ENCODE peak calls at places on chromosomes 5 and 9, in five cellular contexts. One of them, this sample, is unnamed.

GRCh38 chr9:89594811-89595550 is 9.8 kb upstream of the GADD45G start:
- DNase-seq in activated T-cell treated with anti-CD3 and anti-CD28 coated beads for 4 hours: no peak
- DNase-seq in HuH-7: no peak
- DNase-seq in fibroblast of the conjunctiva: no peak
- DNase-seq in SK-N-SH: no peak
- DNase-seq in this sample: peak

GRCh38 chr5:140205952-140206351 is 31.0 kb downstream of the CYSTM1 start:
- DNase-seq in activated T-cell treated with anti-CD3 and anti-CD28 coated beads for 4 hours: no peak
- DNase-seq in HuH-7: no peak
- DNase-seq in fibroblast of the conjunctiva: no peak
- DNase-seq in SK-N-SH: no peak
- DNase-seq in this sample: no peak

GRCh38 chr5:114360362-114360761 is 1.5 kb upstream of the KCNN2 start:
- DNase-seq in activated T-cell treated with anti-CD3 and anti-CD28 coated beads for 4 hours: no peak
- DNase-seq in HuH-7: no peak
- DNase-seq in fibroblast of the conjunctiva: no peak
- DNase-seq in SK-N-SH: no peak
- DNase-seq in this sample: no peak

GRCh38 chr5:17156463-17156862 is 61.0 kb upstream of the BASP1 start:
- DNase-seq in activated T-cell treated with anti-CD3 and anti-CD28 coated beads for 4 hours: no peak
- DNase-seq in HuH-7: no peak
- DNase-seq in fibroblast of the conjunctiva: no peak
- DNase-seq in SK-N-SH: no peak
- DNase-seq in this sample: no peak

GRCh38 chr9:128101690-128102089 is 25.8 kb downstream of the PTGES2 start:
- DNase-seq in activated T-cell treated with anti-CD3 and anti-CD28 coated beads for 4 hours: no peak
- DNase-seq in HuH-7: no peak
- DNase-seq in fibroblast of the conjunctiva: no peak
- DNase-seq in SK-N-SH: no peak
- DNase-seq in this sample: no peak

GRCh38 chr5:67648201-67648671 is 451.6 kb upstream of the CD180 start:
- DNase-seq in activated T-cell treated with anti-CD3 and anti-CD28 coated beads for 4 hours: no peak
- DNase-seq in HuH-7: no peak
- DNase-seq in fibroblast of the conjunctiva: peak
- DNase-seq in SK-N-SH: no peak
- DNase-seq in this sample: no peak

GRCh38 chr9:83971485-83971884 is 8.5 kb downstream of the HNRNPK start:
- DNase-seq in activated T-cell treated with anti-CD3 and anti-CD28 coated beads for 4 hours: no peak
- DNase-seq in HuH-7: no peak
- DNase-seq in fibroblast of the conjunctiva: no peak
- DNase-seq in SK-N-SH: no peak
- DNase-seq in this sample: no peak

GRCh38 chr5:43967165-43967564 is 364.2 kb downstream of the NNT start:
- DNase-seq in activated T-cell treated with anti-CD3 and anti-CD28 coated beads for 4 hours: no peak
- DNase-seq in HuH-7: no peak
- DNase-seq in fibroblast of the conjunctiva: peak
- DNase-seq in SK-N-SH: no peak
- DNase-seq in this sample: no peak

GRCh38 chr5:131627466-131627865 is 7.6 kb downstream of the RAPGEF6 start:
- DNase-seq in activated T-cell treated with anti-CD3 and anti-CD28 coated beads for 4 hours: no peak
- DNase-seq in HuH-7: no peak
- DNase-seq in fibroblast of the conjunctiva: no peak
- DNase-seq in SK-N-SH: no peak
- DNase-seq in this sample: no peak

GRCh38 chr9:94918038-94918753 is 191.7 kb downstream of the AOPEP start:
- DNase-seq in activated T-cell treated with anti-CD3 and anti-CD28 coated beads for 4 hours: no peak
- DNase-seq in HuH-7: no peak
- DNase-seq in fibroblast of the conjunctiva: no peak
- DNase-seq in SK-N-SH: no peak
- DNase-seq in this sample: no peak

GRCh38 chr5:122816726-122817125 is 28.7 kb upstream of the SNX24 start:
- DNase-seq in activated T-cell treated with anti-CD3 and anti-CD28 coated beads for 4 hours: no peak
- DNase-seq in HuH-7: no peak
- DNase-seq in fibroblast of the conjunctiva: no peak
- DNase-seq in SK-N-SH: peak
- DNase-seq in this sample: no peak

GRCh38 chr5:117604845-117605244 is 1030.2 kb upstream of the SEMA6A start:
- DNase-seq in activated T-cell treated with anti-CD3 and anti-CD28 coated beads for 4 hours: no peak
- DNase-seq in HuH-7: no peak
- DNase-seq in fibroblast of the conjunctiva: no peak
- DNase-seq in SK-N-SH: no peak
- DNase-seq in this sample: no peak

GRCh38 chr5:159149085-159149484 is 49.4 kb upstream of the EBF1 start:
- DNase-seq in activated T-cell treated with anti-CD3 and anti-CD28 coated beads for 4 hours: no peak
- DNase-seq in HuH-7: no peak
- DNase-seq in fibroblast of the conjunctiva: no peak
- DNase-seq in SK-N-SH: no peak
- DNase-seq in this sample: no peak

GRCh38 chr5:21810737-21811316 is 1042.3 kb downstream of the CDH12 start:
- DNase-seq in activated T-cell treated with anti-CD3 and anti-CD28 coated beads for 4 hours: no peak
- DNase-seq in HuH-7: no peak
- DNase-seq in fibroblast of the conjunctiva: peak
- DNase-seq in SK-N-SH: no peak
- DNase-seq in this sample: no peak

GRCh38 chr9:5459289-5459829 is 9.0 kb downstream of the CD274 start:
- DNase-seq in activated T-cell treated with anti-CD3 and anti-CD28 coated beads for 4 hours: no peak
- DNase-seq in HuH-7: no peak
- DNase-seq in fibroblast of the conjunctiva: no peak
- DNase-seq in SK-N-SH: no peak
- DNase-seq in this sample: no peak

GRCh38 chr5:115589043-115589442 is 13.2 kb downstream of the TICAM2 start:
- DNase-seq in activated T-cell treated with anti-CD3 and anti-CD28 coated beads for 4 hours: no peak
- DNase-seq in HuH-7: no peak
- DNase-seq in fibroblast of the conjunctiva: no peak
- DNase-seq in SK-N-SH: no peak
- DNase-seq in this sample: no peak

GRCh38 chr5:78586251-78586650 is 62.3 kb downstream of the LHFPL2 start:
- DNase-seq in activated T-cell treated with anti-CD3 and anti-CD28 coated beads for 4 hours: no peak
- DNase-seq in HuH-7: no peak
- DNase-seq in fibroblast of the conjunctiva: peak
- DNase-seq in SK-N-SH: no peak
- DNase-seq in this sample: no peak

GRCh38 chr9:134324359-134325095 is 1.7 kb upstream of the RXRA start:
- DNase-seq in activated T-cell treated with anti-CD3 and anti-CD28 coated beads for 4 hours: no peak
- DNase-seq in HuH-7: no peak
- DNase-seq in fibroblast of the conjunctiva: no peak
- DNase-seq in SK-N-SH: no peak
- DNase-seq in this sample: no peak

GRCh38 chr5:121315786-121316185 is 535.9 kb upstream of the FTMT start:
- DNase-seq in activated T-cell treated with anti-CD3 and anti-CD28 coated beads for 4 hours: no peak
- DNase-seq in HuH-7: no peak
- DNase-seq in fibroblast of the conjunctiva: no peak
- DNase-seq in SK-N-SH: no peak
- DNase-seq in this sample: no peak

GRCh38 chr5:117888688-117889087 is 1099.7 kb downstream of the DTWD2 start:
- DNase-seq in activated T-cell treated with anti-CD3 and anti-CD28 coated beads for 4 hours: no peak
- DNase-seq in HuH-7: no peak
- DNase-seq in fibroblast of the conjunctiva: no peak
- DNase-seq in SK-N-SH: no peak
- DNase-seq in this sample: peak

GRCh38 chr5:38574009-38574408 is 17.6 kb upstream of the LIFR start:
- DNase-seq in activated T-cell treated with anti-CD3 and anti-CD28 coated beads for 4 hours: no peak
- DNase-seq in HuH-7: no peak
- DNase-seq in fibroblast of the conjunctiva: no peak
- DNase-seq in SK-N-SH: no peak
- DNase-seq in this sample: no peak

GRCh38 chr9:811101-811531 is 30.4 kb upstream of the DMRT1 start:
- DNase-seq in activated T-cell treated with anti-CD3 and anti-CD28 coated beads for 4 hours: no peak
- DNase-seq in HuH-7: no peak
- DNase-seq in fibroblast of the conjunctiva: no peak
- DNase-seq in SK-N-SH: no peak
- DNase-seq in this sample: no peak

GRCh38 chr5:143014017-143014651 is 244.0 kb downstream of the ARHGAP26 start:
- DNase-seq in activated T-cell treated with anti-CD3 and anti-CD28 coated beads for 4 hours: no peak
- DNase-seq in HuH-7: peak
- DNase-seq in fibroblast of the conjunctiva: no peak
- DNase-seq in SK-N-SH: peak
- DNase-seq in this sample: no peak

GRCh38 chr5:131324311-131324710 is 60.5 kb downstream of the CDC42SE2 start:
- DNase-seq in activated T-cell treated with anti-CD3 and anti-CD28 coated beads for 4 hours: no peak
- DNase-seq in HuH-7: no peak
- DNase-seq in fibroblast of the conjunctiva: no peak
- DNase-seq in SK-N-SH: no peak
- DNase-seq in this sample: no peak

GRCh38 chr9:37965116-37965515 is 61.2 kb upstream of the SLC25A51 start:
- DNase-seq in activated T-cell treated with anti-CD3 and anti-CD28 coated beads for 4 hours: no peak
- DNase-seq in HuH-7: no peak
- DNase-seq in fibroblast of the conjunctiva: no peak
- DNase-seq in SK-N-SH: no peak
- DNase-seq in this sample: no peak

GRCh38 chr5:158514353-158514960 is 585.3 kb downstream of the EBF1 start:
- DNase-seq in activated T-cell treated with anti-CD3 and anti-CD28 coated beads for 4 hours: no peak
- DNase-seq in HuH-7: no peak
- DNase-seq in fibroblast of the conjunctiva: peak
- DNase-seq in SK-N-SH: no peak
- DNase-seq in this sample: no peak

GRCh38 chr5:133688386-133688785 is 76.0 kb upstream of the FSTL4 start:
- DNase-seq in activated T-cell treated with anti-CD3 and anti-CD28 coated beads for 4 hours: no peak
- DNase-seq in HuH-7: no peak
- DNase-seq in fibroblast of the conjunctiva: no peak
- DNase-seq in SK-N-SH: no peak
- DNase-seq in this sample: no peak

GRCh38 chr9:107868166-107868565 is 378.6 kb upstream of the KLF4 start:
- DNase-seq in activated T-cell treated with anti-CD3 and anti-CD28 coated beads for 4 hours: no peak
- DNase-seq in HuH-7: no peak
- DNase-seq in fibroblast of the conjunctiva: no peak
- DNase-seq in SK-N-SH: no peak
- DNase-seq in this sample: no peak

GRCh38 chr5:178417391-178417811 is 172.8 kb downstream of the COL23A1 start:
- DNase-seq in activated T-cell treated with anti-CD3 and anti-CD28 coated beads for 4 hours: no peak
- DNase-seq in HuH-7: no peak
- DNase-seq in fibroblast of the conjunctiva: no peak
- DNase-seq in SK-N-SH: peak
- DNase-seq in this sample: no peak

GRCh38 chr5:133220851-133221674 is 169.2 kb downstream of the HSPA4 start:
- DNase-seq in activated T-cell treated with anti-CD3 and anti-CD28 coated beads for 4 hours: no peak
- DNase-seq in HuH-7: no peak
- DNase-seq in fibroblast of the conjunctiva: no peak
- DNase-seq in SK-N-SH: no peak
- DNase-seq in this sample: no peak

GRCh38 chr5:103445426-103446035 is 117.1 kb downstream of the NUDT12 start:
- DNase-seq in activated T-cell treated with anti-CD3 and anti-CD28 coated beads for 4 hours: no peak
- DNase-seq in HuH-7: no peak
- DNase-seq in fibroblast of the conjunctiva: no peak
- DNase-seq in SK-N-SH: no peak
- DNase-seq in this sample: no peak

GRCh38 chr9:136155576-136155975 is 36.9 kb upstream of the TMEM250 start:
- DNase-seq in activated T-cell treated with anti-CD3 and anti-CD28 coated beads for 4 hours: no peak
- DNase-seq in HuH-7: no peak
- DNase-seq in fibroblast of the conjunctiva: no peak
- DNase-seq in SK-N-SH: no peak
- DNase-seq in this sample: no peak

GRCh38 chr9:19416143-19416542 is 7.3 kb downstream of the ACER2 start:
- DNase-seq in activated T-cell treated with anti-CD3 and anti-CD28 coated beads for 4 hours: no peak
- DNase-seq in HuH-7: no peak
- DNase-seq in fibroblast of the conjunctiva: no peak
- DNase-seq in SK-N-SH: no peak
- DNase-seq in this sample: no peak

GRCh38 chr5:159456261-159456660 is 126.0 kb upstream of the IL12B start:
- DNase-seq in activated T-cell treated with anti-CD3 and anti-CD28 coated beads for 4 hours: no peak
- DNase-seq in HuH-7: no peak
- DNase-seq in fibroblast of the conjunctiva: no peak
- DNase-seq in SK-N-SH: no peak
- DNase-seq in this sample: no peak

GRCh38 chr5:77486344-77486962 is 5.7 kb downstream of the WDR41 start:
- DNase-seq in activated T-cell treated with anti-CD3 and anti-CD28 coated beads for 4 hours: no peak
- DNase-seq in HuH-7: no peak
- DNase-seq in fibroblast of the conjunctiva: no peak
- DNase-seq in SK-N-SH: no peak
- DNase-seq in this sample: no peak

GRCh38 chr9:129646654-129647053 is 4.7 kb upstream of the ASB6 start:
- DNase-seq in activated T-cell treated with anti-CD3 and anti-CD28 coated beads for 4 hours: no peak
- DNase-seq in HuH-7: no peak
- DNase-seq in fibroblast of the conjunctiva: no peak
- DNase-seq in SK-N-SH: no peak
- DNase-seq in this sample: no peak

GRCh38 chr5:6497267-6497666 is 48.6 kb downstream of the UBE2QL1 start:
- DNase-seq in activated T-cell treated with anti-CD3 and anti-CD28 coated beads for 4 hours: no peak
- DNase-seq in HuH-7: no peak
- DNase-seq in fibroblast of the conjunctiva: no peak
- DNase-seq in SK-N-SH: no peak
- DNase-seq in this sample: peak

GRCh38 chr5:132528866-132529634 is 14.3 kb downstream of the IL5 start:
- DNase-seq in activated T-cell treated with anti-CD3 and anti-CD28 coated beads for 4 hours: no peak
- DNase-seq in HuH-7: no peak
- DNase-seq in fibroblast of the conjunctiva: no peak
- DNase-seq in SK-N-SH: no peak
- DNase-seq in this sample: no peak

This sample was measured in activated T-helper 2 cell treated with anti-CD3 and anti-CD28 coated beads, Interferon-gamma antibody, Interleukin-2, Interleukin-4, amounts not matched to agents 10 μg/mL and 5 μg/mL and 100 μg/mL, durations not matched to agents 14 hours and 24 hours and 36 hours.